ENCODE peak calls at places on chromosomes 5 and 9, in ten cellular contexts. X is WTC11, U is kidney, T is lower leg skin, I is endodermal cell, O is NB4, P is colonic mucosa, H is sigmoid colon, W is AG04450, Z is prostate gland. K is an unnamed sample.

GRCh38 chr5:176994460-176995121 is 12.0 kb downstream of the UIMC1 start:
- DNase-seq in X (no peak), U (no peak), T (no peak), I (peak), O (peak), P (no peak), H (no peak), W (no peak), Z (no peak), K (peak)

GRCh38 chr9:16136961-16137360 is 584.1 kb downstream of the CCDC171 start:
- DNase-seq in X (no peak), U (no peak), T (no peak), I (no peak), O (peak), P (no peak), H (no peak), W (no peak), Z (no peak), K (peak)

GRCh38 chr5:16666861-16667481 is 50.2 kb upstream of the RETREG1 start:
- DNase-seq in X (no peak), U (peak), T (no peak), I (peak), O (peak), P (peak), H (no peak), W (no peak), Z (peak), K (peak)

GRCh38 chr9:89038354-89039091 is 47.3 kb downstream of the S1PR3 start:
- DNase-seq in X (no peak), U (no peak), T (no peak), I (no peak), O (no peak), P (peak), H (no peak), W (peak), Z (no peak), K (peak)

GRCh38 chr5:153469423-153469822 is 21.0 kb upstream of the GRIA1 start:
- DNase-seq in X (no peak), U (no peak), T (no peak), I (no peak), O (no peak), P (no peak), H (no peak), W (no peak), Z (no peak), K (no peak)

GRCh38 chr9:85244856-85245255 is 496.9 kb downstream of the AGTPBP1 start:
- DNase-seq in X (no peak), U (no peak), T (no peak), I (no peak), O (no peak), P (no peak), H (no peak), W (no peak), Z (no peak), K (no peak)

GRCh38 chr5:42235837-42236236 is 187.4 kb upstream of the GHR start:
- DNase-seq in X (no peak), U (no peak), T (no peak), I (no peak), O (no peak), P (no peak), H (no peak), W (no peak), Z (no peak), K (no peak)

GRCh38 chr5:11076945-11077613 is 316.0 kb upstream of the DAP start:
- DNase-seq in X (no peak), U (no peak), T (no peak), I (no peak), O (no peak), P (no peak), H (no peak), W (no peak), Z (no peak), K (no peak)

GRCh38 chr9:115032300-115032699 is 85.7 kb downstream of the TNC start:
- DNase-seq in X (no peak), U (no peak), T (no peak), I (no peak), O (no peak), P (no peak), H (no peak), W (no peak), Z (no peak), K (no peak)

GRCh38 chr9:116285320-116285719 is 131.7 kb downstream of the PAPPA start:
- DNase-seq in X (peak), U (no peak), T (no peak), I (peak), O (no peak), P (no peak), H (no peak), W (no peak), Z (no peak), K (no peak)

GRCh38 chr9:35664531-35665470 is at the start of gene ARHGEF39:
- DNase-seq in X (peak), U (peak), T (peak), I (peak), O (peak), P (peak), H (peak), W (no peak), Z (peak), K (peak)
- TF ChIP-seq CTCF in X (no peak), U (peak), T (no peak), I (peak), O (peak), P (no peak), H (no peak), W (peak), Z (no peak), K (peak)

GRCh38 chr5:139847790-139848507 is 52.3 kb downstream of the PSD2 start:
- DNase-seq in X (peak), U (peak), T (no peak), I (peak), O (no peak), P (peak), H (peak), W (no peak), Z (no peak), K (no peak)

GRCh38 chr5:139844472-139845145 is 49.0 kb downstream of the PSD2 start:
- DNase-seq in X (peak), U (peak), T (peak), I (peak), O (peak), P (peak), H (peak), W (peak), Z (peak), K (peak)

GRCh38 chr5:139847091-139847490 is 51.5 kb downstream of the PSD2 start:
- DNase-seq in X (no peak), U (peak), T (no peak), I (no peak), O (no peak), P (no peak), H (no peak), W (no peak), Z (no peak), K (no peak)

GRCh38 chr5:139843991-139844390 is 48.4 kb downstream of the PSD2 start:
- DNase-seq in X (no peak), U (peak), T (no peak), I (no peak), O (no peak), P (no peak), H (no peak), W (no peak), Z (no peak), K (no peak)

GRCh38 chr5:139845846-139846681 is 50.5 kb downstream of the PSD2 start:
- DNase-seq in X (no peak), U (peak), T (no peak), I (no peak), O (no peak), P (no peak), H (no peak), W (no peak), Z (peak), K (no peak)
- TF ChIP-seq CTCF in X (no peak), U (no peak), T (no peak), I (no peak), O (no peak), P (no peak), H (no peak), W (no peak), Z (no peak), K (no peak)

GRCh38 chr5:78650562-78650930 is 2.0 kb upstream of the LHFPL2 start:
- DNase-seq in X (no peak), U (no peak), T (no peak), I (no peak), O (no peak), P (no peak), H (no peak), W (no peak), Z (no peak), K (peak)

GRCh38 chr5:78649220-78649700 is 688 bp upstream of the LHFPL2 start:
- DNase-seq in X (peak), U (no peak), T (peak), I (peak), O (no peak), P (peak), H (no peak), W (no peak), Z (no peak), K (no peak)

GRCh38 chr5:78649816-78650561 is 1.4 kb upstream of the LHFPL2 start:
- DNase-seq in X (peak), U (no peak), T (peak), I (peak), O (no peak), P (no peak), H (no peak), W (no peak), Z (no peak), K (peak)

GRCh38 chr5:78647411-78647818 is 1.2 kb downstream of the LHFPL2 start:
- DNase-seq in X (no peak), U (no peak), T (peak), I (peak), O (peak), P (peak), H (peak), W (no peak), Z (no peak), K (peak)

DNA sequence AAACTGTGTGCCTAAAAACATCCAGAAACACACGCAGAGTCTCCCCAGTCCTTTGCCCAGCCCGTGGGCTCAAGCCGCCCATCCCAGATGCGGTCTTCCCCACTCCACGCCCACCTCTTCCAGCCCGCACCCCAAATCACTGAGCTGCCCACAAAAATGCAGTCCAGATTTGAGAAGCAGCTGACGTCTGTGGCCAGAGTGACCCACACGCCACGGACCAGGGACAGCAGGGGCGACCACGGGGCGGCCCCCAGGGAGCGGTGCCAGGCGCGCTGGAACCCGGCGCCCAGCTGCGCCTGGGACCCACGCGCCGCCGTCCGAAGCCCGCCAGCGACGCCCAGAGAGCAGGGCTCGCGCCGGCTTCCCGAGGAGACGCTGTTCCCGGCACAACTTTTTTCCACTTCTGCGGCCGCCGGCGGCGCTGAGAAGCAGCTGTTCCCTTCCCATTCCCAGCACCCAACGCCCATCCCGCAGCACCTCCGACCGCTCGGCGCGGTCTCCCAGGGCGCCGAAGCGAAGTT is 674 bp downstream of the LHFPL2 start:
- DNase-seq in X (peak), U (peak), T (peak), I (peak), O (no peak), P (peak), H (peak), W (no peak), Z (peak), K (peak)
- TF ChIP-seq CTCF in X (no peak), U (no peak), T (no peak), I (no peak), O (no peak), P (no peak), H (no peak), W (peak), Z (no peak), K (peak)

DNA sequence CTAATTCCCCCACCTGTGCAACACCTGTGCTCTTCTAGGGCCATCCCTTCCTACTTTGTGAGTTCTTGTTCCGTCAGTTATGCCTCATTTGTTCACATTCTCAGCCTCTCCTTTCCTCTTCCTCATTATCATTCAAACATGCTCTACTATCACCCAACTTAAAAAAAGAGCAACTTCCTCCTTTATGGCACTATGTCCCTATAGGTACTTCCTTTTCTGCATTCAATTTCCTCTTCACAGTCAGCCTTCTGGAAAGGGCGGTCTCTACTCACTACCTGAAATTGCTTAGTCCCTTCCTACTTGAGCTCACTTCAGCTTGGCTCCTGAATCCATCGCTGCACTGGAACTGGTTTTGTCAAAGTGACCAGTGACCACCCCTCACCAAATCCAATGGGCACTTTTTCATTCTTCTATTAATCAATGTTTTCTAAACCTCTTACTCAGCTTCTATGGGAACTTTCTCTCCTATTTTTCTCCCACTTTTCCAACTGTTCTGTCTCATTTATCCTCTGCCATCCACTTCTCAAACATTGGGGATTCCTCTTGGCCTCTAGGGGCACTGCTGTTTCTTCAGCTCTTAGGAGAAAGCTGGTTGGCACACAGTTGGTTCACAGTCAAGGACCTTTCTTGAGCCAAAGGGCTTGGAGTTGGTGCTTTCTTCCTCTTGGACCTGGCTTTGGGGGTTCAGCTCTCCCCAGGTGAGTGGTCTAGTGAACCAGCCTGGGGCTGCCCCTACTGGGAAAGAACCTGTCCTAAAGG is 112.0 kb upstream of the LHFPL2 start:
- DNase-seq in X (no peak), U (no peak), T (no peak), I (no peak), O (peak), P (no peak), H (no peak), W (no peak), Z (no peak), K (no peak)
- TF ChIP-seq CTCF in X (no peak), U (no peak), T (no peak), I (peak), O (peak), P (no peak), H (no peak), W (peak), Z (no peak), K (peak)

DNA sequence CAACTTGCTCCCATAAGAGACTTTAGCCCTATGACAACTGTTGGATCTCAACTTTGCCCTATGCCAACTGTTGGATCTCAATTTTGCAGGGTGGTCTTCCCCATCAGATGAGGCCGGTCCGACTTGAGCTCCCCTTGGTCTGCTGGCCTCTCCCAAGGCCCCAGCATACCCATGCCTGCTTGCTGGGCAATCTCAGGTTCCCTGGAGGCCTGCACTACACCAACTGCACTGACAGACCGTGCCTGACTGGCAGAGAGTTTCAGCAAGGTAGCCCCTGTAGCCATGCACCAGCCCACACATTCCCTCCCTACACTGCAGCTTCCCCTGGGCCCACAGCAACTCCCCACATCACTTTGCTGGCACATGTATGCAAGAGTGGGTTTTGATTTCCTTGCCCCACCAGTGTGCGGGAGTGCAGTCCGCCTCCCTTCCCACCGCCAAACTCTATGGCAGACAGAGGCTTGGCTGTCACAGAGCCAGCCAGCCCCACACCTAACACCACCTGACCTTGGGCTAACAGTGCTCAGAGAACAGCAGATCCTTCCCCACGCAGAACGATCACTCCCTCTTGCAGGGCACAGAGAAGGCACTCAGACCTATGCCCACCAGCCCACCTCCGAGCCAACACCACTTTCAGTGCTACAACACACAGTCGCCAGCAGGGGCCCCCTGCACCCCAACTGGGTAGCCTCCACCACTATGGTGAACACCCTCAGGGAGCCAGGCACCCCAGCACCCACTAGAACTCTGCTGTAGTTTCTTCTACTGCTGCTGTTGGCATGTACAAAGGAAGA is 279.9 kb upstream of the COX7C start:
- DNase-seq in X (peak), U (peak), T (no peak), I (no peak), O (no peak), P (no peak), H (no peak), W (no peak), Z (no peak), K (no peak)
- TF ChIP-seq CTCF in X (peak), U (no peak), T (no peak), I (peak), O (no peak), P (no peak), H (no peak), W (no peak), Z (no peak), K (no peak)

GRCh38 chr5:178730940-178731265 is 444 bp upstream of the ZNF354A start:
- DNase-seq in X (no peak), U (no peak), T (no peak), I (no peak), O (peak), P (peak), H (no peak), W (no peak), Z (no peak), K (no peak)
- TF ChIP-seq CTCF in X (no peak), U (no peak), T (no peak), I (no peak), O (no peak), P (no peak), H (no peak), W (no peak), Z (no peak), K (no peak)

GRCh38 chr5:149900390-149900789 is 44.2 kb downstream of the PDE6A start:
- DNase-seq in X (no peak), U (no peak), T (no peak), I (no peak), O (no peak), P (no peak), H (no peak), W (no peak), Z (no peak), K (no peak)

GRCh38 chr5:149903441-149903840 is 41.2 kb downstream of the PDE6A start:
- DNase-seq in X (no peak), U (no peak), T (no peak), I (no peak), O (no peak), P (no peak), H (no peak), W (no peak), Z (no peak), K (no peak)

GRCh38 chr5:149904293-149904886 is 40.2 kb downstream of the PDE6A start:
- DNase-seq in X (no peak), U (no peak), T (no peak), I (no peak), O (peak), P (no peak), H (no peak), W (no peak), Z (no peak), K (peak)

GRCh38 chr5:149901511-149901910 is 43.1 kb downstream of the PDE6A start:
- DNase-seq in X (no peak), U (no peak), T (no peak), I (no peak), O (no peak), P (no peak), H (no peak), W (no peak), Z (no peak), K (no peak)

GRCh38 chr5:149902177-149902576 is 42.4 kb downstream of the PDE6A start:
- DNase-seq in X (no peak), U (no peak), T (no peak), I (no peak), O (peak), P (no peak), H (no peak), W (no peak), Z (no peak), K (no peak)
- TF ChIP-seq CTCF in X (no peak), U (no peak), T (no peak), I (peak), O (peak), P (no peak), H (no peak), W (peak), Z (no peak), K (peak)

GRCh38 chr5:93532370-93532769 is 48.6 kb downstream of the NR2F1-AS1 start:
- DNase-seq in X (no peak), U (peak), T (peak), I (no peak), O (peak), P (peak), H (peak), W (peak), Z (peak), K (peak)
- TF ChIP-seq CTCF in X (no peak), U (no peak), T (no peak), I (no peak), O (no peak), P (no peak), H (no peak), W (no peak), Z (no peak), K (no peak)

DNA sequence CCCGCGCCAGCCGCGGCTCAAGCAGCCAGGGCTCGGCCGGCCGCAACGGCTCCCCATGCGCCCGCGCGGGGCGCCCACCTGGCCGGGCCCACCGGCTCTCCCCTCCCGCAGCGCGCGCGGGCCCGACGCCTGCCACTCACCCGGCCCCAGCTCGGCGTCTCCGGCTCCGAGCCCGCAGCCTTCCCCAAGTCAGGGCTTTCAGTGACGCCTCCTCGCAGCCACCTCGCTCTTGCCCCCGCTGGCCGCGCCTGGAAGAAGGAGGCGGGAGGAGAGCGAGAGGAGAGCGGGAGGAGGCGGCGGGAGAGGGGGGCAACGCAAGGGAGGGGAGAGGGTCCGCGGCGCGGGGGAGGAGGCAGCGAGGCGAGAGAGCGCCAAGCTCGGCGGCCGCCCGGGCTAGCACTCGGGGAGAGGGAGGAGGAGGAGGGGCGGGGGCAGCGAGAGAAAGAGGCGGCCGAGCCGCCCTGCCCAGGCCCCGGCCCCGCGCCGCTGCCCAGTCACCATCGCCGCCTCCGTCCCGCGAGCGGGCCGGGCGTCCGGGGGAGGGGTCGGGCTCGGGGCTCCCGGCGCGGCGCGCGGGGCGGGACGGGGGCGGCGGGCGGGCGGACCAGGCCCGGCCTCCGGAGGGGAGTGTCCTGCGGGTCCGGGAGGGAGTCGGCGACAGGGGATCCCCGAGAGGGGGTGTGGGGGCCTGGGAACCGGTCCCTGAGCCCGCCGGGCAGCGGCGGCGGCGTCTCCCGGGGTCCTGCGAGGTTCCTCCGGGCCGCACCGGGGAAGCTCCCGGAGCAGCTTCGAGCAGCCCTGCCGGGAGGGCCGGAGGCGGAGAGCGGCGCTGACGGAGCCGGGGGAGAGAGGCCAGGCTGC is at the start of gene LHFPL2:
- DNase-seq in X (peak), U (peak), T (peak), I (peak), O (peak), P (peak), H (peak), W (no peak), Z (peak), K (peak)
- TF ChIP-seq CTCF in X (no peak), U (no peak), T (no peak), I (peak), O (no peak), P (no peak), H (no peak), W (no peak), Z (no peak), K (no peak)

GRCh38 chr5:118933703-118934102 is 54.6 kb downstream of the DTWD2 start:
- DNase-seq in X (no peak), U (no peak), T (no peak), I (no peak), O (no peak), P (no peak), H (no peak), W (no peak), Z (no peak), K (no peak)
- TF ChIP-seq CTCF in X (no peak), U (no peak), T (no peak), I (no peak), O (no peak), P (no peak), H (no peak), W (no peak), Z (no peak), K (no peak)